ENCODE peak calls at places on chromosomes 1 and 21, in eight cellular contexts. W is choroid plexus epithelial cell, M is prostate gland, E is A549, R is psoas muscle, Z is pancreas, J is epithelial cell of esophagus, N is cardiac muscle cell. F is an unnamed sample.

GRCh38 chr1:37483785-37484184 is 9.4 kb downstream of the ZC3H12A start:
- DNase-seq in R (no peak), Z (no peak), E (no peak), J (no peak), W (no peak), N (no peak), M (no peak), F (no peak)

GRCh38 chr1:115648717-115649691 is 7.2 kb downstream of the VANGL1 start:
- DNase-seq in Z (no peak), W (peak), R (no peak), N (peak), M (no peak), E (no peak), J (peak), F (no peak)

GRCh38 chr1:228935855-228936727 is 200.8 kb downstream of the RHOU start:
- DNase-seq in W (no peak), E (no peak), J (no peak), M (no peak), R (no peak), N (no peak), Z (no peak), F (no peak)

GRCh38 chr1:152162826-152163463 is 3.9 kb upstream of the RPTN start:
- DNase-seq in R (no peak), Z (no peak), J (peak), M (no peak), E (peak), W (peak), N (peak), F (peak)

GRCh38 chr1:2322065-2322571 is 69.2 kb downstream of the MORN1 start:
- DNase-seq in J (peak), N (peak), E (no peak), W (peak), Z (peak), M (no peak), R (peak), F (peak)

GRCh38 chr1:90753556-90753955 is 36.5 kb upstream of the BARHL2 start:
- DNase-seq in J (no peak), E (no peak), R (no peak), M (no peak), Z (no peak), N (no peak), W (no peak), F (no peak)

GRCh38 chr1:191290441-191290840 is 812.8 kb upstream of the BRINP3 start:
- DNase-seq in E (no peak), M (no peak), Z (no peak), N (no peak), J (no peak), R (no peak), W (no peak), F (peak)

GRCh38 chr1:228392111-228392936 is 14.3 kb downstream of the TRIM11 start:
- DNase-seq in N (no peak), E (no peak), W (peak), M (no peak), R (peak), J (no peak), Z (no peak), F (no peak)

GRCh38 chr1:87449348-87449963 is 120.8 kb downstream of the LMO4 start:
- DNase-seq in E (no peak), W (peak), Z (peak), M (peak), N (peak), J (peak), R (no peak), F (no peak)

GRCh38 chr1:166858726-166859419 is 17.2 kb downstream of the TADA1 start:
- DNase-seq in Z (no peak), E (no peak), W (no peak), M (no peak), J (no peak), N (no peak), R (no peak), F (no peak)

GRCh38 chr21:30935889-30936168 is 54.4 kb upstream of the KRTAP11-1 start:
- DNase-seq in N (no peak), M (no peak), J (no peak), R (no peak), Z (no peak), W (no peak), E (no peak), F (no peak)

GRCh38 chr1:87435484-87435883 is 106.8 kb downstream of the LMO4 start:
- DNase-seq in N (peak), Z (no peak), E (no peak), W (peak), R (no peak), J (peak), M (no peak), F (no peak)

GRCh38 chr1:62398377-62398776 is 38.5 kb upstream of the USP1 start:
- DNase-seq in R (no peak), W (peak), J (peak), M (no peak), E (no peak), N (peak), Z (no peak), F (no peak)

GRCh38 chr21:29163381-29164115 is 33.1 kb downstream of the MAP3K7CL start:
- DNase-seq in N (peak), M (no peak), J (no peak), Z (no peak), R (no peak), W (peak), E (no peak), F (no peak)

GRCh38 chr1:162694911-162695310 is 62.6 kb downstream of the DDR2 start:
- DNase-seq in Z (no peak), M (no peak), E (no peak), R (no peak), W (no peak), N (no peak), J (no peak), F (no peak)

GRCh38 chr1:151187205-151187604 is 2.8 kb downstream of the VPS72 start:
- DNase-seq in E (no peak), R (no peak), Z (no peak), W (no peak), M (no peak), N (no peak), J (no peak), F (no peak)

GRCh38 chr1:12294076-12294475 is 64.2 kb downstream of the VPS13D start:
- DNase-seq in E (no peak), M (no peak), N (peak), R (no peak), J (peak), W (peak), Z (no peak), F (no peak)

GRCh38 chr1:21526441-21526840 is 17.2 kb downstream of the ALPL start:
- DNase-seq in J (no peak), Z (no peak), E (no peak), N (no peak), R (no peak), M (no peak), W (no peak), F (no peak)

GRCh38 chr1:68149110-68149798 is 83.1 kb downstream of the WLS start:
- DNase-seq in W (no peak), N (no peak), J (no peak), M (no peak), R (peak), E (no peak), Z (no peak), F (no peak)

GRCh38 chr21:44701023-44701400 is 4.0 kb downstream of the KRTAP10-12 start:
- DNase-seq in J (no peak), E (no peak), R (no peak), N (no peak), W (no peak), Z (no peak), M (no peak), F (no peak)

GRCh38 chr1:10672376-10673050 is 123.9 kb downstream of the CASZ1 start:
- DNase-seq in N (no peak), W (no peak), J (no peak), R (no peak), Z (no peak), M (no peak), E (no peak), F (no peak)

GRCh38 chr1:181135462-181135781 is 46.9 kb downstream of the IER5 start:
- DNase-seq in W (peak), R (no peak), Z (no peak), J (no peak), N (peak), E (no peak), M (no peak), F (no peak)

GRCh38 chr1:100543640-100544039 is 5.7 kb downstream of the GPR88 start:
- DNase-seq in Z (no peak), W (no peak), R (peak), M (no peak), J (peak), E (no peak), N (no peak), F (no peak)

GRCh38 chr1:109181085-109181806 is 32.5 kb upstream of the SARS1 start:
- DNase-seq in J (no peak), N (peak), E (peak), Z (peak), R (no peak), M (peak), W (peak), F (peak)

DNA sequence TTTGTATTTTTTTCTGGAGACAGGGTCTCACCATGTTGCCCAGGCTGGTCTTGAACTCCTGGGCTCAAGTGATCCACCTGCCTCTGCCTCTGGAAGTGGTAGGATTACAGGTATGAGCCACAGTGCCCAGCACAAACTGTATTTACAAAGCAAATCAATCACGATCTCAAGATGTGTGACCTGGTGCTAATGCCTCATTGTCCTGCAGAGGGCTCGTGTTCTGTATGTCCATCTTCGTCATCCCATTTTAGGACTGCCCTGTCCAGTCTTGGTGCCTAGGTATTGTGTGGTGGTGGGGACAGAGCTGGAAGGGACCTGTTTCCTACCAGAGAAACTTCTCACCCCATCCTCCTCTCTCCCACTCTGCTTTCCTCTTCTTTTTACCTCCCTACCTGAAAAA is 20.2 kb downstream of the PROK1 start:
- DNase-seq in E (no peak), N (no peak), J (no peak), R (no peak), Z (no peak), W (no peak), M (no peak), F (no peak)
- TF ChIP-seq CTCF in E (peak), N (no peak), J (no peak), R (no peak), Z (no peak), W (peak), M (no peak), F (peak)

GRCh38 chr1:47688631-47689296 is 250.9 kb downstream of the FOXD2 start:
- DNase-seq in E (no peak), Z (peak), J (no peak), R (no peak), N (no peak), W (no peak), M (no peak), F (no peak)

GRCh38 chr1:47685763-47686066 is 247.9 kb downstream of the FOXD2 start:
- DNase-seq in W (no peak), J (no peak), Z (no peak), E (no peak), N (no peak), M (no peak), R (no peak), F (no peak)

GRCh38 chr1:47687618-47687940 is 249.7 kb downstream of the FOXD2 start:
- DNase-seq in J (no peak), M (no peak), N (no peak), Z (no peak), R (no peak), W (no peak), E (no peak), F (no peak)

GRCh38 chr1:47688161-47688560 is 250.3 kb downstream of the FOXD2 start:
- DNase-seq in W (no peak), J (no peak), N (no peak), Z (peak), M (no peak), R (no peak), E (no peak), F (no peak)

DNA sequence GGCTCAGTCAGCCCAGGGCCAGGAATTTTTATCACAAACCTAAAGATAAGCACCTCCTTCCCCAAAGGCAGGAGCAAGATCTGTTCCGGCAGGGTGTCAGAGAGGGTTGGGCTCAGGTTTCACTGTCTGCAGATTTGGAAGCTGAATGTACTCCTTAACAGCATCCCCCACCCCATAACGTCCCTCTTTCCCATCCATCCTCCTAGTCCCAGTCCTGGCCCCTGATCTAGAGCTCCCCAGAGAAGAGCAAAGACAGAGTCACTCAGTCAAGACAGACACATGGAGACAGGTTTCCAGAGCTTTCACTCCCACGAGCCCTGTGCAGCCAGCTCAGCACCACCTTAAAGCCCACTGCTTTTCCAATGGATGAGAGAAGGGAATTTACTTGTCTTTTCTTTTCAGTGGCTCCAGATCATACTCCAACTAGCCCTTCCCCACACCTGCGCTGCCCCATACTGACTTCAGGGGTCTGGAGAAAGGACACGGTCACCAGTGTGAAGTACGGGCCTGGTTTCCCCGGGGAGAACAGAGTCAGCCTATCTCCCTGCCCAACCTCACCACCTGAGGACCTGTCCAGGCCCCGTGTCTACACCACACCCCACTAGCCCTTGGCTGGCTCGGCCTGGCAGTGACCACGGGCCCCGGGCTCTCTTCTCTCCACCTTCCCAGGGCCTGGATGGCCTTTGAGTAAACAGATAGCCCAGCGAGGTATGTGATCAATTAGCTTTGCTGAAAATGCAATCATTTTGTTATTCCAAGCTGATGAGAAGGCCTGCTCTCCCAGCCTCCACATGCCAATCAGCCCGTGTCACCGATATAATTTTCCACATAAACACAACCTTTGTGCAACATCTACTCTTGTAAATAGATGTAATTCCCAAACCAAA is 249.1 kb downstream of the FOXD2 start:
- DNase-seq in M (no peak), W (no peak), Z (peak), N (no peak), J (no peak), E (no peak), R (no peak), F (no peak)
- H3K4me3 ChIP-seq in M (no peak), W (no peak), Z (no peak), N (no peak), J (no peak), E (no peak), R (no peak), F (no peak)

GRCh38 chr21:41957991-41958766 is 4.4 kb upstream of the C2CD2 start:
- DNase-seq in Z (peak), M (no peak), J (peak), N (peak), E (peak), W (peak), R (peak), F (peak)
- TF ChIP-seq CTCF in Z (no peak), M (peak), J (peak), N (peak), E (peak), W (peak), R (peak), F (peak)

GRCh38 chr1:157001304-157001703 is 44.2 kb downstream of the ARHGEF11 start:
- DNase-seq in Z (no peak), N (peak), W (peak), E (no peak), J (peak), R (no peak), M (no peak), F (no peak)

GRCh38 chr1:157004286-157004685 is 41.3 kb downstream of the ARHGEF11 start:
- DNase-seq in R (no peak), Z (no peak), N (no peak), E (no peak), M (no peak), W (no peak), J (no peak), F (no peak)

GRCh38 chr1:157006676-157007075 is 38.9 kb downstream of the ARHGEF11 start:
- DNase-seq in M (no peak), J (no peak), E (no peak), N (no peak), Z (no peak), W (no peak), R (no peak), F (no peak)

GRCh38 chr1:157005965-157006364 is 39.6 kb downstream of the ARHGEF11 start:
- DNase-seq in R (no peak), Z (no peak), J (no peak), N (no peak), M (no peak), W (no peak), E (no peak), F (no peak)

GRCh38 chr1:157004771-157005170 is 40.8 kb downstream of the ARHGEF11 start:
- DNase-seq in M (no peak), W (peak), R (no peak), E (no peak), N (peak), J (no peak), Z (no peak), F (no peak)
- H3K4me3 ChIP-seq in M (no peak), W (no peak), R (no peak), E (no peak), N (no peak), J (no peak), Z (no peak), F (no peak)

F was measured in epithelial cell of proximal tubule.